ENCODE peak calls at places on chromosomes 6 and 20, in five cellular contexts. One of them, this sample, is unnamed. For H3K4me1, the result is how much of the 10 kb centered on the place peaks cover.

GRCh38 chr6:162125659-162126058 is 601.9 kb downstream of the PRKN start:
- DNase-seq in fibroblast of lung: no peak
- DNase-seq in heart right ventricle: no peak
- DNase-seq in aorta: no peak
- DNase-seq in GM23248: no peak
- DNase-seq in this sample: no peak

GRCh38 chr20:18496740-18497592 is at the start of gene RBBP9:
- DNase-seq in fibroblast of lung: peak
- DNase-seq in aorta: peak
- DNase-seq in GM23248: peak
- DNase-seq in heart right ventricle: peak
- DNase-seq in this sample: peak

GRCh38 chr6:28816339-28816908 is 107.4 kb downstream of the TRIM27 start:
- DNase-seq in GM23248: no peak
- DNase-seq in fibroblast of lung: no peak
- DNase-seq in aorta: no peak
- DNase-seq in heart right ventricle: no peak
- DNase-seq in this sample: no peak

GRCh38 chr6:132236744-132237143 is 164.5 kb downstream of the MOXD1 start:
- DNase-seq in heart right ventricle: no peak
- DNase-seq in aorta: no peak
- DNase-seq in fibroblast of lung: no peak
- DNase-seq in GM23248: peak
- DNase-seq in this sample: no peak

GRCh38 chr20:24208652-24209051 is 220.1 kb upstream of the GGTLC1 start:
- DNase-seq in fibroblast of lung: no peak
- DNase-seq in heart right ventricle: no peak
- DNase-seq in aorta: no peak
- DNase-seq in GM23248: no peak
- DNase-seq in this sample: no peak

GRCh38 chr6:117483004-117483644 is 650 bp downstream of the DCBLD1 start:
- DNase-seq in fibroblast of lung: peak
- DNase-seq in heart right ventricle: peak
- DNase-seq in GM23248: peak
- DNase-seq in aorta: peak
- DNase-seq in this sample: peak

GRCh38 chr20:2101057-2101934 is at the start of gene STK35:
- DNase-seq in heart right ventricle: peak
- DNase-seq in fibroblast of lung: no peak
- DNase-seq in GM23248: no peak
- DNase-seq in aorta: peak
- DNase-seq in this sample: peak

GRCh38 chr6:44462797-44463770 is 75.6 kb downstream of the CDC5L start:
- DNase-seq in GM23248: no peak
- DNase-seq in aorta: no peak
- DNase-seq in heart right ventricle: no peak
- DNase-seq in fibroblast of lung: no peak
- DNase-seq in this sample: no peak

GRCh38 chr20:61357119-61357518 is 105.1 kb downstream of the CDH4 start:
- DNase-seq in fibroblast of lung: no peak
- DNase-seq in GM23248: no peak
- DNase-seq in aorta: no peak
- DNase-seq in heart right ventricle: no peak
- DNase-seq in this sample: no peak

GRCh38 chr6:133681880-133682279 is 207.0 kb upstream of the TCF21 start:
- DNase-seq in GM23248: no peak
- DNase-seq in heart right ventricle: no peak
- DNase-seq in aorta: no peak
- DNase-seq in fibroblast of lung: peak
- DNase-seq in this sample: no peak

GRCh38 chr20:3021327-3021726 is 22.1 kb upstream of the GNRH2 start:
- DNase-seq in GM23248: no peak
- DNase-seq in heart right ventricle: no peak
- DNase-seq in fibroblast of lung: no peak
- DNase-seq in aorta: no peak
- DNase-seq in this sample: peak

GRCh38 chr6:132054525-132054924 is 103.4 kb upstream of the CCN2 start:
- DNase-seq in fibroblast of lung: peak
- DNase-seq in GM23248: peak
- DNase-seq in heart right ventricle: no peak
- DNase-seq in aorta: no peak
- DNase-seq in this sample: peak

GRCh38 chr6:121522265-121522664 is 86.8 kb downstream of the GJA1 start:
- DNase-seq in GM23248: peak
- DNase-seq in heart right ventricle: no peak
- DNase-seq in aorta: no peak
- DNase-seq in fibroblast of lung: peak
- DNase-seq in this sample: no peak

GRCh38 chr20:58075565-58075964 is 152.9 kb downstream of the ANKRD60 start:
- DNase-seq in aorta: no peak
- DNase-seq in fibroblast of lung: no peak
- DNase-seq in heart right ventricle: no peak
- DNase-seq in GM23248: no peak
- DNase-seq in this sample: no peak

GRCh38 chr6:42045538-42046460 is 4.5 kb upstream of the TAF8 start:
- DNase-seq in heart right ventricle: peak
- DNase-seq in aorta: peak
- DNase-seq in fibroblast of lung: peak
- DNase-seq in GM23248: peak
- DNase-seq in this sample: peak

GRCh38 chr6:122969999-122970398 is 26.0 kb upstream of the CLVS2 start:
- DNase-seq in aorta: no peak
- DNase-seq in heart right ventricle: no peak
- DNase-seq in fibroblast of lung: no peak
- DNase-seq in GM23248: no peak
- DNase-seq in this sample: no peak

GRCh38 chr6:54206510-54206909 is 95.3 kb downstream of the MLIP start:
- DNase-seq in heart right ventricle: no peak
- DNase-seq in aorta: no peak
- DNase-seq in GM23248: peak
- DNase-seq in fibroblast of lung: no peak
- DNase-seq in this sample: no peak

GRCh38 chr6:128882560-128882959 is 378 bp upstream of the LAMA2 start:
- DNase-seq in GM23248: peak
- DNase-seq in fibroblast of lung: no peak
- DNase-seq in aorta: no peak
- DNase-seq in heart right ventricle: no peak
- DNase-seq in this sample: peak

GRCh38 chr6:145373826-145374225 is 361.5 kb downstream of the EPM2A start:
- DNase-seq in GM23248: no peak
- DNase-seq in fibroblast of lung: no peak
- DNase-seq in heart right ventricle: no peak
- DNase-seq in aorta: no peak
- DNase-seq in this sample: no peak

GRCh38 chr6:100461920-100462295 is 2.8 kb downstream of the SIM1 start:
- DNase-seq in aorta: no peak
- DNase-seq in GM23248: peak
- DNase-seq in fibroblast of lung: no peak
- DNase-seq in heart right ventricle: no peak
- DNase-seq in this sample: peak

GRCh38 chr20:48603116-48603818 is 224.5 kb downstream of the PREX1 start:
- DNase-seq in aorta: peak
- DNase-seq in GM23248: no peak
- DNase-seq in fibroblast of lung: no peak
- DNase-seq in heart right ventricle: no peak
- DNase-seq in this sample: no peak

GRCh38 chr6:139271056-139271455 is 20.7 kb downstream of the TXLNB start:
- DNase-seq in fibroblast of lung: peak
- DNase-seq in GM23248: no peak
- DNase-seq in heart right ventricle: no peak
- DNase-seq in aorta: no peak
- DNase-seq in this sample: no peak

GRCh38 chr6:163634514-163635171 is 220.1 kb downstream of the QKI start:
- DNase-seq in fibroblast of lung: no peak
- DNase-seq in aorta: no peak
- DNase-seq in heart right ventricle: no peak
- DNase-seq in GM23248: no peak
- DNase-seq in this sample: no peak

GRCh38 chr6:71444222-71444621 is 155.6 kb downstream of the OGFRL1 start:
- DNase-seq in aorta: no peak
- DNase-seq in fibroblast of lung: no peak
- DNase-seq in GM23248: no peak
- DNase-seq in heart right ventricle: no peak
- DNase-seq in this sample: no peak

GRCh38 chr6:121799574-121799973 is 364.1 kb downstream of the GJA1 start:
- DNase-seq in fibroblast of lung: no peak
- DNase-seq in aorta: no peak
- DNase-seq in GM23248: no peak
- DNase-seq in heart right ventricle: no peak
- DNase-seq in this sample: no peak

GRCh38 chr6:28802417-28803336 is 121.1 kb downstream of the TRIM27 start:
- DNase-seq in aorta: no peak
- DNase-seq in fibroblast of lung: peak
- DNase-seq in heart right ventricle: no peak
- DNase-seq in GM23248: peak
- DNase-seq in this sample: peak

GRCh38 chr6:42269553-42269952 is 51.9 kb upstream of the MRPS10 start:
- DNase-seq in heart right ventricle: no peak
- DNase-seq in GM23248: no peak
- DNase-seq in fibroblast of lung: no peak
- DNase-seq in aorta: no peak
- DNase-seq in this sample: no peak

GRCh38 chr6:8589941-8590676 is 154.8 kb upstream of the SLC35B3 start:
- DNase-seq in GM23248: peak
- DNase-seq in fibroblast of lung: no peak
- DNase-seq in heart right ventricle: no peak
- DNase-seq in aorta: no peak
- DNase-seq in this sample: no peak

GRCh38 chr6:68196645-68197044 is 438.4 kb upstream of the ADGRB3 start:
- DNase-seq in fibroblast of lung: peak
- DNase-seq in heart right ventricle: no peak
- DNase-seq in aorta: no peak
- DNase-seq in GM23248: peak
- DNase-seq in this sample: no peak

GRCh38 chr6:46097381-46097780 is 32.4 kb upstream of the ENPP4 start:
- DNase-seq in heart right ventricle: no peak
- DNase-seq in aorta: no peak
- DNase-seq in fibroblast of lung: no peak
- DNase-seq in GM23248: no peak
- DNase-seq in this sample: no peak

GRCh38 chr6:28090902-28091586 is 10.7 kb downstream of the ZNF165 start:
- DNase-seq in heart right ventricle: peak
- DNase-seq in fibroblast of lung: peak
- DNase-seq in aorta: peak
- DNase-seq in GM23248: peak
- DNase-seq in this sample: no peak

GRCh38 chr6:1390805-1391511 is 1.6 kb downstream of the FOXF2 start:
- DNase-seq in heart right ventricle: no peak
- DNase-seq in aorta: no peak
- DNase-seq in fibroblast of lung: peak
- DNase-seq in GM23248: peak
- DNase-seq in this sample: peak

GRCh38 chr6:139060332-139060731 is 31.8 kb downstream of the ABRACL start:
- DNase-seq in aorta: no peak
- DNase-seq in fibroblast of lung: peak
- DNase-seq in GM23248: peak
- DNase-seq in heart right ventricle: no peak
- DNase-seq in this sample: peak

GRCh38 chr20:51460569-51461265 is 81.8 kb downstream of the NFATC2 start:
- DNase-seq in aorta: no peak
- DNase-seq in heart right ventricle: no peak
- DNase-seq in GM23248: no peak
- DNase-seq in fibroblast of lung: no peak
- DNase-seq in this sample: no peak
- H3K4me1 ChIP-seq in aorta: under half
- H3K4me1 ChIP-seq in heart right ventricle: under half
- H3K4me1 ChIP-seq in GM23248: under half
- H3K4me1 ChIP-seq in fibroblast of lung: under half
- H3K4me1 ChIP-seq in this sample: under half

GRCh38 chr6:39086711-39087110 is 28.3 kb downstream of the SAYSD1 start:
- DNase-seq in GM23248: no peak
- DNase-seq in heart right ventricle: no peak
- DNase-seq in fibroblast of lung: no peak
- DNase-seq in aorta: no peak
- DNase-seq in this sample: peak
- H3K4me1 ChIP-seq in GM23248: under half
- H3K4me1 ChIP-seq in heart right ventricle: under half
- H3K4me1 ChIP-seq in fibroblast of lung: under half
- H3K4me1 ChIP-seq in aorta: under half
- H3K4me1 ChIP-seq in this sample: under half

DNA sequence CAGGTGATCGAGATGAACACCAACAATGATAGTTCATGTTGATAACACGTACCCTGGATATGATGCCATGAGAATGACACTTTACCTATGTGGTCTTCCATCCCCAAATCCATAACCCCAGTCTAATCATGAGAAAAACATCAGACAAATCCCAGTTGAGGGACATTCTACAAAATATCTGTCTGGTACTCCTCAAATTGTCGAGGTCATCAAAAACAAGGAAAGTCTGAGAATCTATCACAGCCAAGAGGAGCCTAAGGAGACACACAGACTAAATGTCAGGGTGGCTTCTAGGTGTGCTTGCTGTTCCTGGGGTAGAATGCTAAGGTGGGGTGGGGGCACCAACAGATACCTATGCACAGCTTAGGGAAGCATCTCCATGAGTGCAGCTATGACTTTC is 2.8 kb upstream of the RNF8 start:
- DNase-seq in heart right ventricle: no peak
- DNase-seq in aorta: no peak
- DNase-seq in fibroblast of lung: no peak
- DNase-seq in GM23248: no peak
- DNase-seq in this sample: no peak
- H3K4me1 ChIP-seq in heart right ventricle: under half
- H3K4me1 ChIP-seq in aorta: under half
- H3K4me1 ChIP-seq in fibroblast of lung: under half
- H3K4me1 ChIP-seq in GM23248: under half
- H3K4me1 ChIP-seq in this sample: under half

GRCh38 chr6:158109744-158110143 is 58.3 kb downstream of the SERAC1 start:
- DNase-seq in GM23248: peak
- DNase-seq in fibroblast of lung: peak
- DNase-seq in aorta: no peak
- DNase-seq in heart right ventricle: no peak
- DNase-seq in this sample: no peak
- H3K4me1 ChIP-seq in GM23248: under half
- H3K4me1 ChIP-seq in fibroblast of lung: under half
- H3K4me1 ChIP-seq in aorta: under half
- H3K4me1 ChIP-seq in heart right ventricle: under half
- H3K4me1 ChIP-seq in this sample: under half